ENCODE peak calls at places on chromosomes 13 and 19, in seven cellular contexts. One of them, this sample, is unnamed.

GRCh38 chr13:51825165-51825592 is 19.8 kb downstream of the TMEM272 start:
- DNase-seq in activated T-helper 1 cell treated with anti-CD3 and anti-CD28 coated beads, Interleukin-12 subunit alpha, Interleukin-12 subunit beta, Interleukin-2, Interleukin-4 antibody, amounts not matched to agents 30 ng/mL and 10 ng/mL and 1 ng/mL, durations not matched to agents 14 hours and 24 hours and 36 hours: no peak
- DNase-seq in stimulated activated naive CD8-positive, alpha-beta T cell treated with anti-CD3 and anti-CD28 coated beads, Interleukin-15, amount 100 ng/mL, for 72 hours: no peak
- DNase-seq in effector memory CD4-positive, alpha-beta T cell: no peak
- DNase-seq in dorsolateral prefrontal cortex: no peak
- DNase-seq in nucleus accumbens: no peak
- DNase-seq in T-helper 17 cell: no peak
- DNase-seq in this sample: no peak

GRCh38 chr13:21965095-21965494 is 294.2 kb downstream of the FGF9 start:
- DNase-seq in activated T-helper 1 cell treated with anti-CD3 and anti-CD28 coated beads, Interleukin-12 subunit alpha, Interleukin-12 subunit beta, Interleukin-2, Interleukin-4 antibody, amounts not matched to agents 30 ng/mL and 10 ng/mL and 1 ng/mL, durations not matched to agents 14 hours and 24 hours and 36 hours: no peak
- DNase-seq in stimulated activated naive CD8-positive, alpha-beta T cell treated with anti-CD3 and anti-CD28 coated beads, Interleukin-15, amount 100 ng/mL, for 72 hours: no peak
- DNase-seq in effector memory CD4-positive, alpha-beta T cell: no peak
- DNase-seq in dorsolateral prefrontal cortex: no peak
- DNase-seq in nucleus accumbens: no peak
- DNase-seq in T-helper 17 cell: no peak
- DNase-seq in this sample: no peak

GRCh38 chr13:108193806-108194205 is 21.5 kb downstream of the LIG4 start:
- DNase-seq in activated T-helper 1 cell treated with anti-CD3 and anti-CD28 coated beads, Interleukin-12 subunit alpha, Interleukin-12 subunit beta, Interleukin-2, Interleukin-4 antibody, amounts not matched to agents 30 ng/mL and 10 ng/mL and 1 ng/mL, durations not matched to agents 14 hours and 24 hours and 36 hours: no peak
- DNase-seq in stimulated activated naive CD8-positive, alpha-beta T cell treated with anti-CD3 and anti-CD28 coated beads, Interleukin-15, amount 100 ng/mL, for 72 hours: no peak
- DNase-seq in effector memory CD4-positive, alpha-beta T cell: no peak
- DNase-seq in dorsolateral prefrontal cortex: no peak
- DNase-seq in nucleus accumbens: no peak
- DNase-seq in T-helper 17 cell: no peak
- DNase-seq in this sample: no peak

GRCh38 chr13:59178344-59178743 is 985.4 kb downstream of the DIAPH3 start:
- DNase-seq in activated T-helper 1 cell treated with anti-CD3 and anti-CD28 coated beads, Interleukin-12 subunit alpha, Interleukin-12 subunit beta, Interleukin-2, Interleukin-4 antibody, amounts not matched to agents 30 ng/mL and 10 ng/mL and 1 ng/mL, durations not matched to agents 14 hours and 24 hours and 36 hours: no peak
- DNase-seq in stimulated activated naive CD8-positive, alpha-beta T cell treated with anti-CD3 and anti-CD28 coated beads, Interleukin-15, amount 100 ng/mL, for 72 hours: no peak
- DNase-seq in effector memory CD4-positive, alpha-beta T cell: no peak
- DNase-seq in dorsolateral prefrontal cortex: no peak
- DNase-seq in nucleus accumbens: no peak
- DNase-seq in T-helper 17 cell: no peak
- DNase-seq in this sample: no peak

GRCh38 chr13:67100723-67101122 is 129.4 kb downstream of the PCDH9 start:
- DNase-seq in activated T-helper 1 cell treated with anti-CD3 and anti-CD28 coated beads, Interleukin-12 subunit alpha, Interleukin-12 subunit beta, Interleukin-2, Interleukin-4 antibody, amounts not matched to agents 30 ng/mL and 10 ng/mL and 1 ng/mL, durations not matched to agents 14 hours and 24 hours and 36 hours: no peak
- DNase-seq in stimulated activated naive CD8-positive, alpha-beta T cell treated with anti-CD3 and anti-CD28 coated beads, Interleukin-15, amount 100 ng/mL, for 72 hours: no peak
- DNase-seq in effector memory CD4-positive, alpha-beta T cell: no peak
- DNase-seq in dorsolateral prefrontal cortex: no peak
- DNase-seq in nucleus accumbens: no peak
- DNase-seq in T-helper 17 cell: no peak
- DNase-seq in this sample: no peak

GRCh38 chr13:63910406-63910957 is 2494.8 kb upstream of the PCDH20 start:
- DNase-seq in activated T-helper 1 cell treated with anti-CD3 and anti-CD28 coated beads, Interleukin-12 subunit alpha, Interleukin-12 subunit beta, Interleukin-2, Interleukin-4 antibody, amounts not matched to agents 30 ng/mL and 10 ng/mL and 1 ng/mL, durations not matched to agents 14 hours and 24 hours and 36 hours: no peak
- DNase-seq in stimulated activated naive CD8-positive, alpha-beta T cell treated with anti-CD3 and anti-CD28 coated beads, Interleukin-15, amount 100 ng/mL, for 72 hours: no peak
- DNase-seq in effector memory CD4-positive, alpha-beta T cell: no peak
- DNase-seq in dorsolateral prefrontal cortex: no peak
- DNase-seq in nucleus accumbens: no peak
- DNase-seq in T-helper 17 cell: no peak
- DNase-seq in this sample: no peak

GRCh38 chr13:59664586-59664985 is 499.1 kb downstream of the DIAPH3 start:
- DNase-seq in activated T-helper 1 cell treated with anti-CD3 and anti-CD28 coated beads, Interleukin-12 subunit alpha, Interleukin-12 subunit beta, Interleukin-2, Interleukin-4 antibody, amounts not matched to agents 30 ng/mL and 10 ng/mL and 1 ng/mL, durations not matched to agents 14 hours and 24 hours and 36 hours: no peak
- DNase-seq in stimulated activated naive CD8-positive, alpha-beta T cell treated with anti-CD3 and anti-CD28 coated beads, Interleukin-15, amount 100 ng/mL, for 72 hours: no peak
- DNase-seq in effector memory CD4-positive, alpha-beta T cell: no peak
- DNase-seq in dorsolateral prefrontal cortex: no peak
- DNase-seq in nucleus accumbens: no peak
- DNase-seq in T-helper 17 cell: no peak
- DNase-seq in this sample: no peak

GRCh38 chr19:18430417-18431144 is 7.4 kb downstream of the ISYNA1 start:
- DNase-seq in activated T-helper 1 cell treated with anti-CD3 and anti-CD28 coated beads, Interleukin-12 subunit alpha, Interleukin-12 subunit beta, Interleukin-2, Interleukin-4 antibody, amounts not matched to agents 30 ng/mL and 10 ng/mL and 1 ng/mL, durations not matched to agents 14 hours and 24 hours and 36 hours: no peak
- DNase-seq in stimulated activated naive CD8-positive, alpha-beta T cell treated with anti-CD3 and anti-CD28 coated beads, Interleukin-15, amount 100 ng/mL, for 72 hours: peak
- DNase-seq in effector memory CD4-positive, alpha-beta T cell: no peak
- DNase-seq in dorsolateral prefrontal cortex: no peak
- DNase-seq in nucleus accumbens: no peak
- DNase-seq in T-helper 17 cell: no peak
- DNase-seq in this sample: no peak

GRCh38 chr19:18591735-18592385 is 3.3 kb downstream of the REX1BD start:
- DNase-seq in activated T-helper 1 cell treated with anti-CD3 and anti-CD28 coated beads, Interleukin-12 subunit alpha, Interleukin-12 subunit beta, Interleukin-2, Interleukin-4 antibody, amounts not matched to agents 30 ng/mL and 10 ng/mL and 1 ng/mL, durations not matched to agents 14 hours and 24 hours and 36 hours: no peak
- DNase-seq in stimulated activated naive CD8-positive, alpha-beta T cell treated with anti-CD3 and anti-CD28 coated beads, Interleukin-15, amount 100 ng/mL, for 72 hours: no peak
- DNase-seq in effector memory CD4-positive, alpha-beta T cell: no peak
- DNase-seq in dorsolateral prefrontal cortex: no peak
- DNase-seq in nucleus accumbens: no peak
- DNase-seq in T-helper 17 cell: no peak
- DNase-seq in this sample: no peak

GRCh38 chr13:108755084-108755483 is 125.7 kb downstream of the MYO16 start:
- DNase-seq in activated T-helper 1 cell treated with anti-CD3 and anti-CD28 coated beads, Interleukin-12 subunit alpha, Interleukin-12 subunit beta, Interleukin-2, Interleukin-4 antibody, amounts not matched to agents 30 ng/mL and 10 ng/mL and 1 ng/mL, durations not matched to agents 14 hours and 24 hours and 36 hours: no peak
- DNase-seq in stimulated activated naive CD8-positive, alpha-beta T cell treated with anti-CD3 and anti-CD28 coated beads, Interleukin-15, amount 100 ng/mL, for 72 hours: no peak
- DNase-seq in effector memory CD4-positive, alpha-beta T cell: no peak
- DNase-seq in dorsolateral prefrontal cortex: no peak
- DNase-seq in nucleus accumbens: no peak
- DNase-seq in T-helper 17 cell: no peak
- DNase-seq in this sample: no peak

This sample was measured in NCI-H1436.